ENCODE peak calls at places on chromosomes 16 and 17, in seven cellular contexts. One of them, this sample, is unnamed.

GRCh38 chr16:6189216-6189615 is 1091.6 kb upstream of the EEF2KMT start:
- DNase-seq in caudate nucleus: no peak
- DNase-seq in Calu3: no peak
- DNase-seq in erythroblast: no peak
- DNase-seq in ureter: no peak
- DNase-seq in transverse colon: no peak
- DNase-seq in GM23248: no peak
- DNase-seq in this sample: no peak

GRCh38 chr16:83113317-83113716 is 486.5 kb downstream of the CDH13 start:
- DNase-seq in GM23248: peak
- DNase-seq in Calu3: no peak
- DNase-seq in transverse colon: no peak
- DNase-seq in caudate nucleus: peak
- DNase-seq in ureter: no peak
- DNase-seq in erythroblast: peak
- DNase-seq in this sample: no peak

GRCh38 chr16:24002619-24003018 is 166.8 kb downstream of the PRKCB start:
- DNase-seq in transverse colon: no peak
- DNase-seq in GM23248: no peak
- DNase-seq in erythroblast: peak
- DNase-seq in ureter: no peak
- DNase-seq in Calu3: no peak
- DNase-seq in caudate nucleus: no peak
- DNase-seq in this sample: no peak

GRCh38 chr17:46193626-46194392 is 580 bp upstream of the KANSL1 start:
- DNase-seq in ureter: peak
- DNase-seq in Calu3: peak
- DNase-seq in transverse colon: peak
- DNase-seq in erythroblast: peak
- DNase-seq in caudate nucleus: peak
- DNase-seq in GM23248: peak
- DNase-seq in this sample: peak

GRCh38 chr17:4690745-4691144 is 13.2 kb downstream of the PELP1 start:
- DNase-seq in caudate nucleus: no peak
- DNase-seq in erythroblast: no peak
- DNase-seq in Calu3: no peak
- DNase-seq in GM23248: no peak
- DNase-seq in ureter: no peak
- DNase-seq in transverse colon: no peak
- DNase-seq in this sample: no peak

GRCh38 chr17:4739122-4740024 is at the start of the genes CXCL16 and ZMYND15:
- DNase-seq in transverse colon: peak
- DNase-seq in GM23248: peak
- DNase-seq in caudate nucleus: no peak
- DNase-seq in Calu3: peak
- DNase-seq in erythroblast: peak
- DNase-seq in ureter: no peak
- DNase-seq in this sample: peak

GRCh38 chr17:81429353-81429774 is 34.1 kb downstream of the BAHCC1 start:
- DNase-seq in transverse colon: peak
- DNase-seq in Calu3: peak
- DNase-seq in ureter: peak
- DNase-seq in erythroblast: no peak
- DNase-seq in GM23248: peak
- DNase-seq in caudate nucleus: peak
- DNase-seq in this sample: peak

GRCh38 chr17:62704381-62704971 is 77.0 kb downstream of the MRC2 start:
- DNase-seq in caudate nucleus: peak
- DNase-seq in Calu3: peak
- DNase-seq in transverse colon: peak
- DNase-seq in ureter: peak
- DNase-seq in erythroblast: no peak
- DNase-seq in GM23248: peak
- DNase-seq in this sample: no peak

GRCh38 chr16:47965439-47965838 is 190.4 kb downstream of the ABCC12 start:
- DNase-seq in GM23248: no peak
- DNase-seq in Calu3: no peak
- DNase-seq in caudate nucleus: peak
- DNase-seq in transverse colon: no peak
- DNase-seq in erythroblast: no peak
- DNase-seq in ureter: no peak
- DNase-seq in this sample: no peak

GRCh38 chr17:66476014-66476413 is 173.6 kb downstream of the PRKCA start:
- DNase-seq in caudate nucleus: no peak
- DNase-seq in GM23248: no peak
- DNase-seq in transverse colon: no peak
- DNase-seq in Calu3: no peak
- DNase-seq in erythroblast: no peak
- DNase-seq in ureter: no peak
- DNase-seq in this sample: no peak

GRCh38 chr16:84366208-84366607 is 2.1 kb upstream of the ATP2C2 start:
- DNase-seq in GM23248: no peak
- DNase-seq in Calu3: no peak
- DNase-seq in caudate nucleus: no peak
- DNase-seq in transverse colon: no peak
- DNase-seq in erythroblast: no peak
- DNase-seq in ureter: no peak
- DNase-seq in this sample: no peak

GRCh38 chr16:84806256-84806889 is 13.4 kb upstream of the CRISPLD2 start:
- DNase-seq in erythroblast: no peak
- DNase-seq in ureter: no peak
- DNase-seq in transverse colon: no peak
- DNase-seq in GM23248: peak
- DNase-seq in caudate nucleus: no peak
- DNase-seq in Calu3: peak
- DNase-seq in this sample: no peak

GRCh38 chr16:3212567-3212966 is 22.4 kb downstream of the ZNF200 start:
- DNase-seq in GM23248: no peak
- DNase-seq in ureter: no peak
- DNase-seq in erythroblast: no peak
- DNase-seq in caudate nucleus: no peak
- DNase-seq in transverse colon: no peak
- DNase-seq in Calu3: no peak
- DNase-seq in this sample: no peak

GRCh38 chr17:28563475-28563874 is 7.8 kb downstream of the PIGS start:
- DNase-seq in transverse colon: no peak
- DNase-seq in caudate nucleus: no peak
- DNase-seq in Calu3: peak
- DNase-seq in ureter: no peak
- DNase-seq in GM23248: peak
- DNase-seq in erythroblast: no peak
- DNase-seq in this sample: no peak

GRCh38 chr16:89595330-89596060 is 17.9 kb upstream of the DPEP1 start:
- DNase-seq in Calu3: no peak
- DNase-seq in caudate nucleus: no peak
- DNase-seq in GM23248: no peak
- DNase-seq in erythroblast: no peak
- DNase-seq in transverse colon: no peak
- DNase-seq in ureter: no peak
- DNase-seq in this sample: no peak

GRCh38 chr17:40910441-40910841 is 25.4 kb upstream of the KRT20 start:
- DNase-seq in caudate nucleus: no peak
- DNase-seq in Calu3: no peak
- DNase-seq in ureter: no peak
- DNase-seq in GM23248: peak
- DNase-seq in erythroblast: no peak
- DNase-seq in transverse colon: no peak
- DNase-seq in this sample: no peak

GRCh38 chr17:3557768-3558583 is at the start of gene TRPV3:
- DNase-seq in transverse colon: peak
- DNase-seq in GM23248: peak
- DNase-seq in caudate nucleus: peak
- DNase-seq in erythroblast: peak
- DNase-seq in Calu3: peak
- DNase-seq in ureter: peak
- DNase-seq in this sample: peak

GRCh38 chr16:27539120-27539519 is 10.6 kb downstream of the GTF3C1 start:
- DNase-seq in transverse colon: no peak
- DNase-seq in caudate nucleus: no peak
- DNase-seq in ureter: no peak
- DNase-seq in Calu3: no peak
- DNase-seq in erythroblast: no peak
- DNase-seq in GM23248: no peak
- DNase-seq in this sample: no peak

GRCh38 chr16:87028481-87029320 is 288.5 kb downstream of the C16orf95 start:
- DNase-seq in Calu3: no peak
- DNase-seq in erythroblast: no peak
- DNase-seq in caudate nucleus: no peak
- DNase-seq in ureter: no peak
- DNase-seq in transverse colon: no peak
- DNase-seq in GM23248: no peak
- DNase-seq in this sample: no peak

GRCh38 chr17:80455328-80455710 is 21.1 kb downstream of the NPTX1 start:
- DNase-seq in ureter: no peak
- DNase-seq in erythroblast: no peak
- DNase-seq in transverse colon: peak
- DNase-seq in GM23248: peak
- DNase-seq in caudate nucleus: no peak
- DNase-seq in Calu3: peak
- DNase-seq in this sample: no peak

GRCh38 chr17:27549251-27549919 is 81.6 kb upstream of the LGALS9 start:
- DNase-seq in erythroblast: no peak
- DNase-seq in Calu3: no peak
- DNase-seq in ureter: no peak
- DNase-seq in transverse colon: no peak
- DNase-seq in GM23248: no peak
- DNase-seq in caudate nucleus: peak
- DNase-seq in this sample: no peak

GRCh38 chr17:2580641-2581040 is 12.8 kb upstream of the PAFAH1B1 start:
- DNase-seq in caudate nucleus: peak
- DNase-seq in GM23248: peak
- DNase-seq in erythroblast: no peak
- DNase-seq in ureter: no peak
- DNase-seq in transverse colon: no peak
- DNase-seq in Calu3: no peak
- DNase-seq in this sample: no peak

GRCh38 chr16:23324727-23325126 is 22.6 kb downstream of the SCNN1B start:
- DNase-seq in caudate nucleus: no peak
- DNase-seq in ureter: peak
- DNase-seq in Calu3: no peak
- DNase-seq in transverse colon: peak
- DNase-seq in GM23248: no peak
- DNase-seq in erythroblast: no peak
- DNase-seq in this sample: no peak

GRCh38 chr17:62714016-62714777 is 86.7 kb downstream of the MRC2 start:
- DNase-seq in erythroblast: no peak
- DNase-seq in caudate nucleus: no peak
- DNase-seq in GM23248: peak
- DNase-seq in ureter: no peak
- DNase-seq in Calu3: no peak
- DNase-seq in transverse colon: no peak
- DNase-seq in this sample: no peak

GRCh38 chr17:17130077-17130844 is 75.9 kb downstream of the PLD6 start:
- DNase-seq in caudate nucleus: no peak
- DNase-seq in Calu3: no peak
- DNase-seq in transverse colon: no peak
- DNase-seq in ureter: no peak
- DNase-seq in GM23248: no peak
- DNase-seq in erythroblast: peak
- DNase-seq in this sample: no peak

GRCh38 chr16:53773150-53773846 is 69.3 kb downstream of the FTO start:
- DNase-seq in Calu3: peak
- DNase-seq in ureter: peak
- DNase-seq in transverse colon: peak
- DNase-seq in erythroblast: peak
- DNase-seq in GM23248: peak
- DNase-seq in caudate nucleus: no peak
- DNase-seq in this sample: peak

GRCh38 chr17:79983456-79983855 is 52.2 kb downstream of the TBC1D16 start:
- DNase-seq in transverse colon: peak
- DNase-seq in Calu3: no peak
- DNase-seq in GM23248: no peak
- DNase-seq in caudate nucleus: no peak
- DNase-seq in erythroblast: no peak
- DNase-seq in ureter: no peak
- DNase-seq in this sample: no peak

GRCh38 chr17:10114931-10115535 is 83.4 kb downstream of the GAS7 start:
- DNase-seq in caudate nucleus: peak
- DNase-seq in GM23248: peak
- DNase-seq in ureter: peak
- DNase-seq in transverse colon: peak
- DNase-seq in erythroblast: peak
- DNase-seq in Calu3: peak
- DNase-seq in this sample: peak

GRCh38 chr17:80146121-80147034 is 550 bp downstream of the EIF4A3 start:
- DNase-seq in caudate nucleus: no peak
- DNase-seq in GM23248: peak
- DNase-seq in erythroblast: peak
- DNase-seq in Calu3: no peak
- DNase-seq in ureter: no peak
- DNase-seq in transverse colon: no peak
- DNase-seq in this sample: no peak

GRCh38 chr17:18257268-18257681 is 1.3 kb downstream of the FLII start:
- DNase-seq in caudate nucleus: no peak
- DNase-seq in erythroblast: no peak
- DNase-seq in transverse colon: peak
- DNase-seq in GM23248: peak
- DNase-seq in Calu3: peak
- DNase-seq in ureter: no peak
- DNase-seq in this sample: no peak

GRCh38 chr16:83968483-83968865 is 430 bp downstream of the NECAB2 start:
- DNase-seq in erythroblast: no peak
- DNase-seq in Calu3: no peak
- DNase-seq in GM23248: peak
- DNase-seq in transverse colon: no peak
- DNase-seq in ureter: no peak
- DNase-seq in caudate nucleus: no peak
- DNase-seq in this sample: no peak

GRCh38 chr17:80063815-80064585 is 27.6 kb downstream of the CCDC40 start:
- DNase-seq in transverse colon: peak
- DNase-seq in caudate nucleus: no peak
- DNase-seq in ureter: peak
- DNase-seq in erythroblast: peak
- DNase-seq in Calu3: peak
- DNase-seq in GM23248: peak
- DNase-seq in this sample: no peak

GRCh38 chr16:87183647-87184046 is 133.5 kb downstream of the C16orf95 start:
- DNase-seq in transverse colon: no peak
- DNase-seq in erythroblast: no peak
- DNase-seq in ureter: no peak
- DNase-seq in GM23248: no peak
- DNase-seq in Calu3: no peak
- DNase-seq in caudate nucleus: no peak
- DNase-seq in this sample: no peak